ENCODE peak calls at places on chromosomes 12 and 14, in six cellular contexts. I, C, T, D, L and X are unnamed samples.

GRCh38 chr14:54893151-54893760 is 9.4 kb downstream of the GCH1 start:
- DNase-seq in D (no peak), T (no peak), L (peak), C (no peak), I (no peak), X (peak)

GRCh38 chr12:128966411-128966810 is 113.1 kb downstream of the GLT1D1 start:
- DNase-seq in I (no peak), T (no peak), L (no peak), D (no peak), C (no peak), X (no peak)

GRCh38 chr12:100827901-100828520 is 33.4 kb downstream of the ANO4 start:
- DNase-seq in I (no peak), T (peak), D (no peak), L (peak), C (no peak), X (peak)

GRCh38 chr14:35140718-35141581 is 18.6 kb downstream of the PRORP start:
- DNase-seq in T (no peak), C (no peak), L (no peak), I (no peak), D (no peak), X (peak)

GRCh38 chr12:123095074-123095694 is 55.7 kb downstream of the PITPNM2 start:
- DNase-seq in L (no peak), I (no peak), C (no peak), D (no peak), T (no peak), X (no peak)

GRCh38 chr14:61420326-61420725 is 98.9 kb downstream of the PRKCH start:
- DNase-seq in L (no peak), C (no peak), D (peak), I (no peak), T (no peak), X (no peak)

GRCh38 chr12:104263580-104264358 is 39.8 kb upstream of the EID3 start:
- DNase-seq in L (no peak), I (no peak), C (no peak), T (no peak), D (no peak), X (peak)

GRCh38 chr12:112380663-112381420 is 1.4 kb downstream of the HECTD4 start:
- DNase-seq in I (no peak), L (peak), C (no peak), D (no peak), T (peak), X (peak)

GRCh38 chr14:37246427-37246829 is 48.7 kb downstream of the MIPOL1 start:
- DNase-seq in C (no peak), I (no peak), L (no peak), T (no peak), D (no peak), X (peak)

GRCh38 chr12:98780261-98780660 is 135.2 kb downstream of the APAF1 start:
- DNase-seq in T (no peak), D (no peak), I (no peak), L (no peak), C (no peak), X (no peak)

GRCh38 chr12:43210437-43211197 is 341.4 kb downstream of the ADAMTS20 start:
- DNase-seq in C (no peak), T (no peak), L (no peak), D (no peak), I (no peak), X (no peak)

GRCh38 chr12:87428701-87429277 is 600.4 kb downstream of the C12orf50 start:
- DNase-seq in I (no peak), L (no peak), D (no peak), C (no peak), T (no peak), X (no peak)

GRCh38 chr12:87661770-87662402 is 367.3 kb downstream of the C12orf50 start:
- DNase-seq in T (no peak), D (no peak), L (no peak), I (no peak), C (no peak), X (no peak)

GRCh38 chr12:9745191-9745590 is 12.3 kb upstream of the CLECL1 start:
- DNase-seq in T (no peak), I (no peak), D (no peak), L (no peak), C (no peak), X (no peak)

GRCh38 chr12:61071015-61071414 is 1189.2 kb upstream of the USP15 start:
- DNase-seq in T (no peak), L (no peak), I (no peak), D (no peak), C (no peak), X (no peak)

GRCh38 chr12:66945189-66945817 is 266.4 kb upstream of the GRIP1 start:
- DNase-seq in D (no peak), L (no peak), T (no peak), I (no peak), C (no peak), X (no peak)

GRCh38 chr14:22190411-22191191 is 398.4 kb downstream of the DAD1 start:
- DNase-seq in I (no peak), T (no peak), L (no peak), C (no peak), D (no peak), X (no peak)

GRCh38 chr12:120234643-120235368 is 30.7 kb downstream of the PXN start:
- DNase-seq in C (no peak), D (no peak), L (peak), T (no peak), I (peak), X (peak)

GRCh38 chr14:52048641-52049204 is 20.1 kb downstream of the NID2 start:
- DNase-seq in I (no peak), L (no peak), C (no peak), D (no peak), T (no peak), X (no peak)